ENCODE peak calls at places on chromosome 21, in seven cellular contexts. C is GM23338, A is neural progenitor cell, F is hepatocyte, Y is SK-N-SH, U is OCI-LY7, D is PC-3. S is an unnamed sample.

GRCh38 chr21:25298512-25299491 is 308.5 kb downstream of the MRPL39 start:
- DNase-seq in C (no peak), A (no peak), F (no peak), Y (no peak), U (peak), D (no peak), S (no peak)

GRCh38 chr21:35969281-35969680 is 91.0 kb downstream of the SETD4 start:
- DNase-seq in C (no peak), A (no peak), F (no peak), Y (no peak), U (no peak), D (no peak), S (no peak)

GRCh38 chr21:31293986-31294385 is 50.1 kb downstream of the TIAM1 start:
- DNase-seq in C (no peak), A (no peak), F (peak), Y (no peak), U (no peak), D (peak), S (peak)

GRCh38 chr21:31509108-31510017 is 150.1 kb upstream of the SOD1 start:
- DNase-seq in C (peak), A (peak), F (peak), Y (no peak), U (peak), D (peak), S (peak)

GRCh38 chr21:42834730-42835191 is 44.6 kb downstream of the WDR4 start:
- DNase-seq in C (no peak), A (no peak), F (no peak), Y (peak), U (no peak), D (peak), S (no peak)

GRCh38 chr21:16180613-16181012 is 450.8 kb downstream of the USP25 start:
- DNase-seq in C (peak), A (no peak), F (no peak), Y (no peak), U (no peak), D (no peak), S (no peak)

GRCh38 chr21:43663033-43663432 is 3.7 kb downstream of the RRP1B start:
- DNase-seq in C (no peak), A (no peak), F (no peak), Y (no peak), U (no peak), D (no peak), S (no peak)

GRCh38 chr21:25636727-25637126 is 2.3 kb upstream of the JAM2 start:
- DNase-seq in C (no peak), A (no peak), F (no peak), Y (no peak), U (no peak), D (no peak), S (no peak)

GRCh38 chr21:44865561-44866280 is 7.8 kb downstream of the PTTG1IP start:
- DNase-seq in C (no peak), A (no peak), F (peak), Y (no peak), U (no peak), D (peak), S (no peak)

DNA sequence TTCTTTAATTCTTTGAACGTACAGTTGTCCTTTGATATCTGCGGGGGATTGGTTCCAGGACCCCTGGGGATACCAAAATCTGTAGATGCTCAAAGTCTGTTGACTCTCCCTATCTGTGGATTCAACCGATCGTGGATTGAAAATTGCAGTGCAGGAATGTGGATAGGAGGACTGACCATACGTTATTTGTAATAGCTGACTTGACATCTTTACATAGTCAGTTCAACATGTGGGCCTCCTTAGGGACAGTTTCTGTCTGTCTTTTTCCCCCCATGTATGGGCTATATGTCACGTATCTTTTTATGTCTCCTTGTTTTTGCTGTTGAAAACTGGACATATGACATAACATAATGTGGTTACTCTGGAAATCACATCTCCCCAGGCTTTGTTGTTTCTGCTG is 204.9 kb downstream of the DYRK1A start:
- DNase-seq in C (no peak), A (no peak), F (no peak), Y (no peak), U (no peak), D (no peak), S (no peak)
- TF ChIP-seq EZH2phosphoT487 in C (no peak), A (no peak), F (no peak), Y (no peak), U (no peak), D (no peak), S (no peak)

GRCh38 chr21:46129846-46130651 is 25.3 kb downstream of the FTCD start:
- DNase-seq in C (no peak), A (no peak), F (no peak), Y (no peak), U (no peak), D (no peak), S (no peak)

GRCh38 chr21:46126321-46127238 is 28.7 kb downstream of the COL6A2 start:
- DNase-seq in C (no peak), A (no peak), F (no peak), Y (peak), U (no peak), D (no peak), S (no peak)

GRCh38 chr21:46127239-46128105 is 27.9 kb downstream of the FTCD start:
- DNase-seq in C (no peak), A (no peak), F (no peak), Y (no peak), U (no peak), D (no peak), S (no peak)

GRCh38 chr21:46128983-46129571 is 26.3 kb downstream of the FTCD start:
- DNase-seq in C (no peak), A (no peak), F (no peak), Y (no peak), U (no peak), D (no peak), S (no peak)

GRCh38 chr21:46128106-46128982 is 27.0 kb downstream of the FTCD start:
- DNase-seq in C (no peak), A (peak), F (no peak), Y (peak), U (no peak), D (no peak), S (no peak)
- TF ChIP-seq EZH2phosphoT487 in C (no peak), A (no peak), F (no peak), Y (no peak), U (no peak), D (no peak), S (no peak)

GRCh38 chr21:37758997-37759396 is 157.3 kb downstream of the KCNJ6 start:
- DNase-seq in C (peak), A (peak), F (peak), Y (peak), U (peak), D (peak), S (no peak)
- TF ChIP-seq EZH2phosphoT487 in C (no peak), A (no peak), F (no peak), Y (no peak), U (no peak), D (no peak), S (no peak)

DNA sequence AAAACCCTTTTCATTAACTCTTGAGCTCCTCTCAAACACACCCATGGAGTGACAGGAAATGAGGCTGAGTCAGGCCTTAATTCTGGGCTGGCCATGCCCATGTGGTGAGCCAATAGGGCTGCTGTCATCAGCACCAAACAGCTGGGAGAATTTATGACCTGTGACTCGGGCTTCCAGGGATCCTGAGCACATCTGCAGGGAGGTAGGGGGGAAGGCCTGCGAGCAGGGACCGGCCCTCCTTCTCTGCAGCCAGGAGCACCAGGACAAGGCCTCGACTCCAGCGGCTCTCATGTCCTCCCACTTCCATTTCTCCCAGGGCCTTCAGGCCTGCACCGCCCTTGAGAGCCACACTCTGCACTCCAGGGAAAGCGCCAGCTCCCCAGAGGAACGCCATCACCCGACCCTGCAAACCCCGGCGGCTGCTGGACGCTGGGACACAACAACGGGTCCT is 14.6 kb downstream of the RIPK4 start:
- DNase-seq in C (no peak), A (no peak), F (peak), Y (no peak), U (no peak), D (peak), S (no peak)
- TF ChIP-seq EZH2phosphoT487 in C (no peak), A (no peak), F (no peak), Y (no peak), U (no peak), D (no peak), S (no peak)

GRCh38 chr21:46504681-46505080 is 46.0 kb downstream of the DIP2A start:
- DNase-seq in C (no peak), A (no peak), F (no peak), Y (no peak), U (no peak), D (no peak), S (no peak)

GRCh38 chr21:46507562-46507961 is 48.9 kb downstream of the DIP2A start:
- DNase-seq in C (no peak), A (no peak), F (no peak), Y (no peak), U (no peak), D (no peak), S (no peak)

GRCh38 chr21:46500224-46500861 is 41.7 kb downstream of the DIP2A start:
- DNase-seq in C (no peak), A (no peak), F (peak), Y (no peak), U (no peak), D (peak), S (no peak)

GRCh38 chr21:46498335-46499050 is 39.8 kb downstream of the DIP2A start:
- DNase-seq in C (no peak), A (no peak), F (no peak), Y (no peak), U (no peak), D (peak), S (peak)

GRCh38 chr21:46503922-46504539 is 45.3 kb downstream of the DIP2A start:
- DNase-seq in C (no peak), A (no peak), F (no peak), Y (no peak), U (no peak), D (no peak), S (no peak)
- TF ChIP-seq EZH2phosphoT487 in C (no peak), A (no peak), F (no peak), Y (no peak), U (no peak), D (no peak), S (no peak)